ENCODE peak calls at places on chromosome 7, in nine cellular contexts. I is heart left ventricle, X is fibroblast of lung, A is tibial artery, E is small intestine, R is heart right ventricle, Z is ovary, Q is body of pancreas, S is tibial nerve. D is an unnamed sample.

GRCh38 chr7:123154231-123154860 is 45.4 kb downstream of the SLC13A1 start:
- DNase-seq in S (peak; percentile 89), Q (peak; percentile 87), R (peak; percentile 72), E (peak; percentile 84), Z (peak; percentile 46), A (peak; percentile 75), X (peak; percentile 81), I (peak; percentile 41), D (peak; percentile 71)

GRCh38 chr7:86598311-86598710 is 45.4 kb upstream of the GRM3 start:
- DNase-seq in S (no peak), I (no peak), Z (no peak), E (no peak), A (no peak), X (no peak), R (no peak), Q (peak; percentile 68), D (no peak)

GRCh38 chr7:140670343-140670935 is 2.3 kb upstream of the ADCK2 start:
- DNase-seq in X (no peak), A (no peak), I (no peak), E (no peak), Q (no peak), Z (no peak), R (no peak), S (no peak), D (no peak)

GRCh38 chr7:141287936-141288335 is 214.1 kb downstream of the TMEM178B start:
- DNase-seq in A (no peak), Q (no peak), R (no peak), I (no peak), S (no peak), E (no peak), Z (no peak), X (no peak), D (no peak)

GRCh38 chr7:74289660-74290589 is 718 bp downstream of the CLIP2 start:
- DNase-seq in Q (peak; percentile 61), Z (peak; percentile 67), S (no peak), A (peak; percentile 59), R (peak; percentile 36), E (peak; percentile 43), I (peak; percentile 46), X (no peak), D (peak; percentile 92)

GRCh38 chr7:54788664-54789063 is 29.7 kb upstream of the SEC61G start:
- DNase-seq in Q (peak; percentile 26), A (no peak), S (peak; percentile 35), Z (peak; percentile 38), R (peak; percentile 36), X (peak; percentile 91), E (peak; percentile 59), I (no peak), D (peak; percentile 45)

GRCh38 chr7:133419036-133419435 is 166.2 kb downstream of the EXOC4 start:
- DNase-seq in S (no peak), E (no peak), R (no peak), Q (no peak), A (no peak), I (no peak), Z (no peak), X (no peak), D (no peak)

GRCh38 chr7:51102828-51103227 is 213.8 kb downstream of the COBL start:
- DNase-seq in X (no peak), R (no peak), I (no peak), A (no peak), S (no peak), E (peak; percentile 20), Q (no peak), Z (no peak), D (no peak)

GRCh38 chr7:80722596-80723141 is 84.2 kb downstream of the CD36 start:
- DNase-seq in R (no peak), S (peak; percentile 66), X (peak; percentile 100), Z (no peak), A (peak; percentile 83), Q (peak; percentile 28), E (peak; percentile 90), I (no peak), D (peak; percentile 88)

GRCh38 chr7:20959281-20959680 is 172.6 kb upstream of the SP8 start:
- DNase-seq in X (no peak), R (no peak), E (no peak), Q (no peak), I (no peak), A (no peak), Z (no peak), S (no peak), D (no peak)

GRCh38 chr7:90320014-90320413 is 1.1 kb downstream of the FAM237B start:
- DNase-seq in Z (no peak), X (no peak), S (no peak), A (no peak), E (no peak), Q (no peak), R (no peak), I (no peak), D (no peak)

GRCh38 chr7:90320418-90320800 is 695 bp downstream of the FAM237B start:
- DNase-seq in R (no peak), Z (no peak), X (no peak), E (no peak), S (no peak), Q (no peak), A (no peak), I (no peak), D (no peak)

GRCh38 chr7:90326500-90326899 is 5.4 kb upstream of the FAM237B start:
- DNase-seq in S (no peak), Z (no peak), X (no peak), Q (no peak), R (no peak), I (no peak), E (no peak), A (no peak), D (no peak)

GRCh38 chr7:90322837-90323236 is 1.7 kb upstream of the FAM237B start:
- DNase-seq in A (no peak), X (no peak), S (no peak), E (no peak), I (no peak), Q (no peak), R (no peak), Z (no peak), D (no peak)

DNA sequence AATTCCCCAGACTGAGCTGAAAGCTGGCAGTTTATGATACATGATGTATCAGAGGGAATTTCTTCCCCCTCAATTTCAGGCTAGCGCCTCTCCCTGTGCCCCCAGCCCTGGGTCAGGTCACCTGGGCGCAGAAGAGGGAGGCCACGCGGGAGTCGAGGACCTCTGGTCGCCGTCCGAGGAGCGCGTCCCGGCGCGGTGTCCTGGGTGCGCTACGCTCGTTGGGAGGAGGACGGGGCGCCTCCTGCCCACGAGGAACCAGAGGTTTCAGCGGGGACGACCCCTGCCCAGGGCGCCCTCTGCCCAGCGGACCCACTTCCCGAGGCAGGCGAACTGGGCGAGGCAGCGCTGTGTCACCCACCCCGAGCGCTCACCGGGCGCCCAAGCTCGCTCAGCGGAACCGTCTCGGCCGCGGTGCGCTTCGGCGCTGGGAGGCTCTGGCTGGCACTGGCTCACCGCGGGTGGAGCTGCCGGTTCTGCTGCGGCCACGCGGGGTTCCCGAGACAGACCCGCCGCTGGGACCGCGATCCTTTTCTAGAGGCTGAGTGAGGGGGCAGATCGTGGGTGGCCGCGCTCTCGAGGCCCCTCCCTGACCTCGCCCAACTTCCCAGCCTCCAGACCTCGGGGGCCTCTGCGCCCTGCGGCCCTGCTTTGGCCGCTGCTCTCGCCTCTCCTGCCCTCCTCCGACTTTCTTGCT is at the start of gene FAM237B:
- DNase-seq in Q (peak; percentile 18), I (no peak), A (no peak), X (peak; percentile 34), R (no peak), Z (no peak), E (no peak), S (no peak), D (no peak)
- H3K4me3 ChIP-seq in Q (no peak within 1 kb of the TSS), I (peak within 1 kb of the TSS; percentile 3), A (peak within 1 kb of the TSS; percentile 30), X (peak within 1 kb of the TSS; percentile 52), R (peak within 1 kb of the TSS; percentile 19), Z (no peak within 1 kb of the TSS), E (no peak within 1 kb of the TSS), S (peak within 1 kb of the TSS; percentile 37), D (no peak within 1 kb of the TSS)

DNA sequence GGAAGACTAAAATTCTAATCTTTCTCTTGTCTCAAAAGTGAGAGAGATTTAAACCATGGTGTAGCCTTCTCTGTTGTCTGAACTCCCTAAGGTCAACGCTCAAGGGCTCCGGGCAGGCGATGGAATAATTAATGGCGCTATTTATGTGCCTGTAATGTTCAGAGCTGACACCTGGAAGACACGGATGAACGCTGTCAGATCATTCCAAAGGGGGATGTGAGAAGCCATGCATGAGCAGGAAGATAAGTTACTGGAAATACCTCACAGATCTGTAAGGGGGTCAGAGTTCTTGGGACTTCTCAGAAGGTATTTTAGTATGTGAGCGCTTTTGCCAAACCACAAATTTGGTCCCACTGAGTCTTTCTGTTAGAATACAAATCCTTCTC is 73.3 kb upstream of the MTPN start:
- DNase-seq in A (no peak), Q (no peak), E (no peak), I (no peak), S (no peak), R (no peak), Z (no peak), X (no peak), D (no peak)
- H3K4me3 ChIP-seq in A (no peak overlapping the region), Q (no peak overlapping the region), E (no peak overlapping the region), I (no peak overlapping the region), S (no peak overlapping the region), R (no peak overlapping the region), Z (no peak overlapping the region), X (no peak overlapping the region), D (no peak overlapping the region)

GRCh38 chr7:151736403-151736909 is 140.5 kb downstream of the PRKAG2 start:
- DNase-seq in Q (peak; percentile 62), Z (peak; percentile 65), S (peak; percentile 52), A (peak; percentile 68), E (no peak), X (peak; percentile 99), R (peak; percentile 84), I (peak; percentile 78), D (peak; percentile 63)
- H3K4me3 ChIP-seq in Q (no peak overlapping the region), Z (no peak overlapping the region), S (peak overlapping the region; percentile 29), A (peak overlapping the region; percentile 39), E (no peak overlapping the region), X (peak overlapping the region; percentile 41), R (peak overlapping the region; percentile 47), I (peak overlapping the region; percentile 43), D (no peak overlapping the region)

GRCh38 chr7:100640438-100641410 is 628 bp downstream of the TFR2 start:
- DNase-seq in S (no peak), I (no peak), Z (no peak), E (no peak), A (no peak), X (no peak), R (no peak), Q (no peak), D (no peak)
- H3K4me3 ChIP-seq in S (no peak overlapping the region), I (no peak overlapping the region), Z (no peak overlapping the region), E (no peak overlapping the region), A (no peak overlapping the region), X (no peak overlapping the region), R (no peak overlapping the region), Q (no peak overlapping the region), D (no peak overlapping the region)

GRCh38 chr7:130394421-130395188 is 14.3 kb downstream of the CPA1 start:
- DNase-seq in Q (no peak), S (no peak), E (peak; percentile 13), R (no peak), X (no peak), Z (no peak), A (no peak), I (no peak), D (no peak)
- H3K4me3 ChIP-seq in Q (no peak overlapping the region), S (no peak overlapping the region), E (no peak overlapping the region), R (no peak overlapping the region), X (no peak overlapping the region), Z (no peak overlapping the region), A (no peak overlapping the region), I (no peak overlapping the region), D (no peak overlapping the region)

GRCh38 chr7:90842430-90842788 is 246.3 kb downstream of the CDK14 start:
- DNase-seq in Z (no peak), X (no peak), S (no peak), I (no peak), Q (no peak), E (no peak), R (no peak), A (no peak), D (no peak)
- H3K4me3 ChIP-seq in Z (no peak overlapping the region), X (no peak overlapping the region), S (no peak overlapping the region), I (no peak overlapping the region), Q (no peak overlapping the region), E (no peak overlapping the region), R (no peak overlapping the region), A (no peak overlapping the region), D (no peak overlapping the region)